ENCODE peak calls at places on chromosomes 1 and 21, in five cellular contexts. J is Daoy; Q is stimulated activated CD4-positive, alpha-beta T cell treated with anti-CD3 and anti-CD28 coated beads, Interleukin-12 subunit alpha, Interleukin-12 subunit beta, amount 100 ng/mL, for 48 hours; C is activated naive CD4-positive, alpha-beta T cell treated with anti-CD3 and anti-CD28 coated beads for 36 hours; U is central memory CD4-positive, alpha-beta T cell. L is an unnamed sample.

GRCh38 chr1:17772580-17773215 is 17.6 kb downstream of the ACTL8 start:
- DNase-seq in J (no peak), Q (no peak), C (no peak), U (no peak), L (no peak)

GRCh38 chr1:153355445-153356071 is 2.1 kb upstream of the S100A9 start:
- DNase-seq in J (peak; percentile 78), Q (peak; percentile 14), C (peak; percentile 71), U (peak; percentile 27), L (peak; percentile 75)

GRCh38 chr1:54275349-54275748 is 75.4 kb downstream of the MRPL37 start:
- DNase-seq in J (peak; percentile 57), Q (no peak), C (no peak), U (no peak), L (no peak)

GRCh38 chr1:221712776-221713431 is 29.0 kb downstream of the DUSP10 start:
- DNase-seq in J (no peak), Q (peak; percentile 53), C (peak; percentile 82), U (peak; percentile 87), L (peak; percentile 40)

GRCh38 chr1:156608981-156609380 is 7.7 kb upstream of the GPATCH4 start:
- DNase-seq in J (no peak), Q (no peak), C (peak; percentile 80), U (peak; percentile 51), L (peak; percentile 60)

GRCh38 chr1:160963521-160963920 is 8.9 kb upstream of the ITLN2 start:
- DNase-seq in J (no peak), Q (no peak), C (no peak), U (no peak), L (no peak)

GRCh38 chr1:115505157-115505571 is 136.6 kb upstream of the VANGL1 start:
- DNase-seq in J (no peak), Q (no peak), C (no peak), U (no peak), L (no peak)

GRCh38 chr1:21337931-21338567 is 47.8 kb upstream of the ECE1 start:
- DNase-seq in J (peak; percentile 78), Q (no peak), C (peak; percentile 40), U (no peak), L (no peak)

GRCh38 chr21:16644690-16645089 is 868.2 kb upstream of the CXADR start:
- DNase-seq in J (no peak), Q (no peak), C (no peak), U (no peak), L (no peak)

GRCh38 chr1:165284471-165284870 is 72.0 kb downstream of the LMX1A start:
- DNase-seq in J (no peak), Q (no peak), C (no peak), U (no peak), L (no peak)

GRCh38 chr1:2853711-2854110 is 52.2 kb upstream of the TTC34 start:
- DNase-seq in J (no peak), Q (no peak), C (no peak), U (no peak), L (no peak)

GRCh38 chr1:205069371-205070125 is 14.7 kb downstream of the TMEM81 start:
- DNase-seq in J (no peak), Q (no peak), C (no peak), U (no peak), L (no peak)

GRCh38 chr1:24635195-24635843 is 7.8 kb upstream of the SRRM1 start:
- DNase-seq in J (peak; percentile 60), Q (no peak), C (no peak), U (peak; percentile 53), L (peak; percentile 72)

GRCh38 chr21:46092811-46093667 is 4.9 kb upstream of the COL6A2 start:
- DNase-seq in J (no peak), Q (no peak), C (no peak), U (no peak), L (no peak)

GRCh38 chr1:159752135-159752580 is 28.6 kb upstream of the DUSP23 start:
- DNase-seq in J (no peak), Q (no peak), C (no peak), U (no peak), L (no peak)

GRCh38 chr21:36732217-36732616 is 33.3 kb downstream of the SIM2 start:
- DNase-seq in J (no peak), Q (no peak), C (no peak), U (no peak), L (no peak)

GRCh38 chr1:216154063-216154462 is 269.2 kb downstream of the USH2A start:
- DNase-seq in J (no peak), Q (no peak), C (no peak), U (no peak), L (no peak)

GRCh38 chr1:20974069-20974468 is 187.0 kb upstream of the HP1BP3 start:
- DNase-seq in J (no peak), Q (no peak), C (no peak), U (no peak), L (no peak)

GRCh38 chr1:40530735-40531380 is 579 bp upstream of the ZNF684 start:
- DNase-seq in J (peak; percentile 9), Q (no peak), C (no peak), U (no peak), L (peak; percentile 28)

GRCh38 chr1:204255966-204256365 is 42.2 kb upstream of the GOLT1A start:
- DNase-seq in J (peak; percentile 29), Q (no peak), C (no peak), U (no peak), L (no peak)

GRCh38 chr1:9731051-9731537 is 79.6 kb downstream of the PIK3CD start:
- DNase-seq in J (no peak), Q (no peak), C (no peak), U (no peak), L (peak; percentile 36)

GRCh38 chr1:54985556-54985955 is 5.1 kb downstream of the TMEM61 start:
- DNase-seq in J (no peak), Q (no peak), C (no peak), U (no peak), L (no peak)

GRCh38 chr1:230191079-230191478 is 124.0 kb downstream of the GALNT2 start:
- DNase-seq in J (no peak), Q (no peak), C (no peak), U (no peak), L (no peak)

GRCh38 chr1:201759194-201759814 is 69.7 kb upstream of the IPO9 start:
- DNase-seq in J (no peak), Q (no peak), C (no peak), U (no peak), L (no peak)

GRCh38 chr1:208885046-208885445 is 640.9 kb upstream of the PLXNA2 start:
- DNase-seq in J (no peak), Q (no peak), C (no peak), U (no peak), L (no peak)

GRCh38 chr1:68145418-68146126 is 86.8 kb downstream of the WLS start:
- DNase-seq in J (no peak), Q (no peak), C (no peak), U (no peak), L (no peak)

GRCh38 chr1:197841828-197842573 is 60.4 kb upstream of the C1orf53 start:
- DNase-seq in J (no peak), Q (no peak), C (no peak), U (no peak), L (no peak)

GRCh38 chr1:224482619-224483018 is 48.0 kb upstream of the WDR26 start:
- DNase-seq in J (no peak), Q (no peak), C (no peak), U (no peak), L (no peak)

GRCh38 chr21:41507521-41508414 is at the start of gene TMPRSS2:
- DNase-seq in J (peak; percentile 54), Q (no peak), C (no peak), U (no peak), L (no peak)

GRCh38 chr1:115474166-115474565 is 136.1 kb upstream of the NGF start:
- DNase-seq in J (no peak), Q (no peak), C (no peak), U (no peak), L (no peak)

GRCh38 chr1:106912146-106912545 is 144.3 kb upstream of the PRMT6 start:
- DNase-seq in J (no peak), Q (no peak), C (no peak), U (no peak), L (no peak)

GRCh38 chr1:199855580-199855979 is 171.9 kb upstream of the NR5A2 start:
- DNase-seq in J (peak; percentile 42), Q (no peak), C (no peak), U (no peak), L (no peak)

GRCh38 chr1:154446292-154446691 is 41.1 kb downstream of the IL6R start:
- DNase-seq in J (peak; percentile 79), Q (no peak), C (no peak), U (no peak), L (no peak)

GRCh38 chr1:34166191-34167090 is 1.4 kb upstream of the CSMD2 start:
- DNase-seq in J (peak; percentile 60), Q (no peak), C (no peak), U (no peak), L (no peak)

GRCh38 chr1:90876098-90876497 is 145.7 kb downstream of the ZNF644 start:
- DNase-seq in J (no peak), Q (no peak), C (no peak), U (no peak), L (no peak)

GRCh38 chr1:52032785-52033131 is 852 bp downstream of the KTI12 start:
- DNase-seq in J (peak; percentile 56), Q (no peak), C (peak; percentile 11), U (no peak), L (peak; percentile 42)

GRCh38 chr21:37986751-37987399 is 70.6 kb upstream of the KCNJ6 start:
- DNase-seq in J (no peak), Q (no peak), C (no peak), U (no peak), L (no peak)